ENCODE peak calls at places on chromosomes 6 and 20, in seven cellular contexts. P is heart left ventricle; H is A549; S is mucosa of descending colon; T is AG04449; I is H9; N is CD4-positive, alpha-beta T cell. C is an unnamed sample.

GRCh38 chr20:56454754-56455153 is 13.7 kb upstream of the RTF2 start:
- DNase-seq in P (no peak), H (no peak), S (no peak), T (no peak), I (no peak), N (no peak), C (no peak)

GRCh38 chr20:10611357-10611756 is 62.4 kb downstream of the JAG1 start:
- DNase-seq in P (peak), H (no peak), S (peak), T (no peak), I (peak), N (no peak), C (peak)

GRCh38 chr6:135451617-135452190 is 45.8 kb downstream of the AHI1 start:
- DNase-seq in P (no peak), H (no peak), S (no peak), T (no peak), I (no peak), N (no peak), C (no peak)

GRCh38 chr20:7362601-7363000 is 577.7 kb downstream of the HAO1 start:
- DNase-seq in P (no peak), H (no peak), S (no peak), T (no peak), I (no peak), N (no peak), C (no peak)

GRCh38 chr6:19327684-19328083 is 509.5 kb upstream of the ID4 start:
- DNase-seq in P (no peak), H (no peak), S (no peak), T (no peak), I (no peak), N (no peak), C (peak)

GRCh38 chr6:95847061-95847460 is 168.7 kb upstream of the FUT9 start:
- DNase-seq in P (no peak), H (no peak), S (no peak), T (no peak), I (no peak), N (no peak), C (no peak)

GRCh38 chr6:111846511-111847409 is 26.5 kb downstream of the FYN start:
- DNase-seq in P (peak), H (no peak), S (no peak), T (no peak), I (no peak), N (no peak), C (no peak)

GRCh38 chr6:133621751-133622150 is 267.2 kb upstream of the TCF21 start:
- DNase-seq in P (no peak), H (no peak), S (no peak), T (no peak), I (no peak), N (no peak), C (no peak)

GRCh38 chr6:4892785-4893485 is 110.9 kb downstream of the RPP40 start:
- DNase-seq in P (no peak), H (no peak), S (no peak), T (no peak), I (no peak), N (no peak), C (no peak)

GRCh38 chr6:159761135-159761872 is 541 bp upstream of the ACAT2 start:
- DNase-seq in P (peak), H (no peak), S (peak), T (no peak), I (peak), N (no peak), C (peak)

GRCh38 chr6:12813321-12813720 is 96.8 kb downstream of the PHACTR1 start:
- DNase-seq in P (no peak), H (no peak), S (no peak), T (no peak), I (no peak), N (no peak), C (no peak)

GRCh38 chr6:81909162-81909561 is 156.7 kb upstream of the TENT5A start:
- DNase-seq in P (no peak), H (no peak), S (no peak), T (no peak), I (no peak), N (no peak), C (no peak)

GRCh38 chr6:159929819-159930218 is 39.0 kb downstream of the MAS1 start:
- DNase-seq in P (no peak), H (no peak), S (peak), T (no peak), I (no peak), N (peak), C (no peak)

GRCh38 chr6:83884523-83884922 is 25.0 kb downstream of the CYB5R4 start:
- DNase-seq in P (no peak), H (peak), S (no peak), T (no peak), I (no peak), N (no peak), C (no peak)

GRCh38 chr20:50561379-50562078 is 51.3 kb downstream of the PTPN1 start:
- DNase-seq in P (no peak), H (peak), S (no peak), T (peak), I (no peak), N (no peak), C (no peak)

GRCh38 chr6:157107915-157108651 is 215.2 kb downstream of the TMEM242 start:
- DNase-seq in P (no peak), H (peak), S (no peak), T (peak), I (no peak), N (no peak), C (no peak)

GRCh38 chr6:129096651-129097290 is 213.8 kb downstream of the LAMA2 start:
- DNase-seq in P (no peak), H (no peak), S (no peak), T (no peak), I (no peak), N (no peak), C (no peak)

GRCh38 chr6:107827541-107827940 is 3.4 kb upstream of the SCML4 start:
- DNase-seq in P (no peak), H (no peak), S (no peak), T (no peak), I (no peak), N (no peak), C (no peak)

GRCh38 chr6:43579171-43579570 is 3.2 kb downstream of the POLH start:
- DNase-seq in P (no peak), H (no peak), S (no peak), T (no peak), I (no peak), N (no peak), C (no peak)

GRCh38 chr6:157188213-157188612 is 135.1 kb downstream of the TMEM242 start:
- DNase-seq in P (no peak), H (no peak), S (no peak), T (no peak), I (no peak), N (no peak), C (no peak)

DNA sequence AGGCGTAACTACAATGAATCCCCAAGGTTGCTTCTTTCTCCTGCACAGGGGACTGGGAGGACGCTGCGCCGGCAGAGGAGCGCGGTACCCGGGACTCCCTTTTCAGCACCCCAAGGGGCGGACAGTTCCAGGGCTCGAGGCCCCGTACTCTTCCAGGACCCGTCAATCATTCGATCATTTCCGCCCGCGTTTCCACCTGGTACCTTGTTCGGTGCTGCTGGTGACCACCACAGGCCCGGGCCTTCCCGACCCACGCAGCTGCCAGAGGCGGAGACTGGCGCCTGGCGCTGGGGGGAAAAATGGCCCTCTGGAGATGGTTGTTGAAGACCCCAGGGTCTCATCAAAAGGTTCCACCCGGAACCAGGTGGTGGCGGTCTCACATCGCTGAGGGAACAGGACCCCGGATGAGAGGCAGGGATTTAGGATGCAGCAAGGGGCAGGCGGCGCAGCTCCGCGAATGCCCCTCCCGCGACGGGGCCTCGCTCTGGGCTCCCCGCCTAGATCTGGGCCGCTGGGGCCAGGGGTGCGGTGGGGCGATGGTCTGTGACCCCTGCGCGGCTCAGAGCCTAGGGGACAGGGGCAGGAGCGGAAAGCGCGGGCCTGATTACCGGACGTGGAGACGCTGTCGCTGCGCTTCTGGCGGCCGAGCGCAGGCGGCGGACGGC is 744 bp downstream of the VSX1 start:
- DNase-seq in P (no peak), H (no peak), S (no peak), T (no peak), I (peak), N (no peak), C (peak)
- TF ChIP-seq CTCF in P (no peak), H (peak), S (no peak), T (no peak), I (peak), N (no peak), C (peak)

DNA sequence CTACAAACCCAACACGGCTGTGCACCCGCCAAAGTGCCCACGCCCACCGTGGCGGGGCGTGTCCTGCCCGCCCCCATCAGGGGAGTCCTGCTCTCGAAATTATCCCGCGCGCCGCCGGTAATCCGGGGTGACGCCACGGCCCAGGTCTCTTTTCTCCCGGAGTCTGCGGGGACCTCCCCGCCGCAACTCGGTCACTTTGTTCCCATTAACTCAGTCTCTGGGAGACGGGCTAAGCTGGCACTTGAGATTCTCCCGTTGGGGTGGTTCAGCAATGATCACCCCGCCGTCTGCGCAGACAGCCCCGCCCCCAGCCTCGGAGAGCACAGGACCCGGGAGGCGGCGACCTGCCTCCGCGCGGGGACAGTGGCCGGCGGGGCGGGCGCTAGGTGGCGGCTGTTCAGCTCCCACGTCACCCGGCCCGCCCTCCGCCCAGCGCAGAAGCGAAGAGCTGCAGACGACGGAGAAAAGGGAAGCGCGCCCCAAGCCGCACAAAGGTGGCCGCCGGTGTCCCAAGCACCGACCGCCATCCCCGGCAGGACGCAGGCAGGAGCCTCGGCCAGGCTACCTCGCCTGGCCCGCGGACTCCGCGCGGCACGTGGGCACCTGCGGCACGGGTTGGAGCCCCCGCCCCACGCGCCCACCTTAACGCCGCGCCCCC is 31.5 kb downstream of the SF3B5 start:
- DNase-seq in P (peak), H (peak), S (peak), T (no peak), I (peak), N (peak), C (peak)
- TF ChIP-seq CTCF in P (peak), H (peak), S (peak), T (peak), I (no peak), N (peak), C (no peak)

GRCh38 chr20:47784599-47785320 is 521 bp downstream of the SULF2 start:
- DNase-seq in P (peak), H (peak), S (peak), T (no peak), I (peak), N (no peak), C (peak)
- TF ChIP-seq CTCF in P (peak), H (no peak), S (no peak), T (peak), I (no peak), N (no peak), C (no peak)

DNA sequence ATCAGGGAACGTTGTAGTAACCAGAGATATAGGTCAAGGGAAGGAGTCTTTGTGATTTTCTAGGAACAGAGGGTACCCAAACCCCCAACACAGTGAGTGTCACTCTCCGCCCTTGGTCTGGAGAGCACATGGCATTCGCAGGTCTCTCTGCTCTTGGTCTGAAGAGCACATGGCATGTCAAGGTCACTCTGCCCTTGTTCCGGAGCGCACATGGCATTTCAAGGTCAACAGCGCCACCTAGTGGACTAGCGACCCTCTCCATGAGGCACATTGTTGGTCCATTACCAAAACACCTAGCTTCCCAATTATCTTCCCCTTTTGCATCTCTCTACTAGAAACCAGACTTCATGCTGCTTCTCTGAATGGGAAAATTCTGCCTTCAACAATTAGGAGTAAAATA is 260.0 kb downstream of the C6orf118 start:
- DNase-seq in P (no peak), H (no peak), S (no peak), T (no peak), I (peak), N (no peak), C (peak)
- TF ChIP-seq CTCF in P (peak), H (peak), S (no peak), T (peak), I (peak), N (no peak), C (peak)

GRCh38 chr6:161727063-161727462 is 453.2 kb upstream of the AGPAT4 start:
- DNase-seq in P (no peak), H (no peak), S (no peak), T (no peak), I (peak), N (no peak), C (no peak)

GRCh38 chr6:161722394-161722793 is 448.5 kb upstream of the AGPAT4 start:
- DNase-seq in P (no peak), H (no peak), S (no peak), T (no peak), I (no peak), N (no peak), C (no peak)

DNA sequence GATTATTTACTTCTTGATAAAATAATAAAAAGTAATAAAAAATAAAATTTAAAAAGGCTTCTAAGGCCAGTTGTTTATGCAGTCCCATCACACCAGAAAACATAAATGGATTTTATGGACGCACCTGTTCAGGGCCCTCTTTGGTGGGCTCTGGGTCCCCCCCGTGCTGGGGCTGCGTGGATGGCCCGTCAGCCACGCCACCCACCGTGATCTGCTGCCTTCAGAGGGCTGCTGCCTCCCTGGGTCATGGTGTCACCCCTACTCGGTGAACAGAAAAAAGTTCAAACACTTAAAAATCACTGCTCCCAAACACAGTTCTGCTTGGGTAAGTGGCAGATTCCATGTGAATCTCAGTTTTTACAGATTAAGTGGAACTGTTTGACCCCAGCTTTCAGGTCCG is 447.6 kb upstream of the AGPAT4 start:
- DNase-seq in P (no peak), H (no peak), S (no peak), T (no peak), I (no peak), N (no peak), C (no peak)
- TF ChIP-seq CTCF in P (no peak), H (no peak), S (no peak), T (no peak), I (no peak), N (no peak), C (no peak)

DNA sequence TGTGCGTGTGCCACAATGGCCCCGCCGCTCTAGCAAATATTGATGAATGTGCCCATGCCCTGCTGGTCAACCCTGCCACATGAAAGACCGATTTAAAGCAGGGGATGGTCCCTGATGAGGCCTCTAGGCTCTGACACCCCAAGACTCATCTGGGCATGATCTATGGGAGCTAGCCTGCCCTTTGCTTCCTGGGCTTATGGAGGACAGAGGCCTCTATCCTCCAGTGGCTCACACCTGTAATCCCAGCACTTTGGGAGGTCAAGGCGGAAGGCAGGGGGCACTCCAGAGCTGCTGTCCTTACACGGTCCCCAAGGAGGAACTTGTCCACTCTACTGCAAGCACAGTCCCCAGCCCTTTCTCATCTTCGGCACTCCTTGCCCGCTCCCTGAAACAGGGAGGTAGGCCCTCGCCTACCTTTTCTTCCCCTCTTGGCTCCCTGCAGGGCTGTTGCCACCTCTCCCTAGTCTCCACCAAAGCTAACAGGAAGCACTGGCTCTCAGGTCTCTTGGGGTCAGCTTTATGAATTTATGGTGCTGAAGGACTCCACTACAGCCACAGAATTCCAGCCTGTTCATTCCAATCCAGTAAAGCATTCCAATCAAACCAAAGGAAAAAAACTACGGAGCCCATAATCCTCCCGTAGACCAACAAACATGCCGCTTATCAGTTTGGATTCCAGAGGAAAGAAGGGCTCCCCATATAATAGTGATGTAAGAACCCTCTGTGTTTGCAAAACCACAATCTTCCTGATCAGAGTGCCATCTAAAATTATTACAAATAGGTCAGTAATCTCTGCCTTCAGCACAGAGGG is 48.7 kb upstream of the FOXQ1 start:
- DNase-seq in P (no peak), H (no peak), S (no peak), T (no peak), I (peak), N (no peak), C (no peak)
- TF ChIP-seq CTCF in P (no peak), H (no peak), S (no peak), T (no peak), I (peak), N (no peak), C (no peak)

DNA sequence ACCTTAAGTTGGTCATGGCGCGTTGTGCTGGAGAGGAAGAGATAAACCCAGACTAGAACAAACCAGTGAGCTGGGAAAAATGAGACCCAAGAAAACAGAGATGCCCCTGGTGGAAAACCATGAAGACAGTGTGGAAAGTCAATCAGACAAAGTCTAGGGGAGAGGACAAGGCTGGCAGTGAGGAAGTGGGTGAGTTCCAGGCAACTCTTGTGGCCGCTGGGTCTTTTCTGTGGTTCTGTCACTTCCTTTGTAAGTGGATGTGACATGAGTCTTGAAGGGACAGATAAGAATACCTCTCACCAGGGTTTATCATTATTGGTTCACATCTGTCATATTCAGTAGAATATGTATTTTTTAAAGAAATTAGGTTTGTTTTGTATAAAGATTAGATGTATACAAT is 738.4 kb downstream of the DHX35 start:
- DNase-seq in P (no peak), H (no peak), S (no peak), T (no peak), I (no peak), N (no peak), C (no peak)
- TF ChIP-seq CTCF in P (no peak), H (no peak), S (no peak), T (no peak), I (no peak), N (no peak), C (no peak)

DNA sequence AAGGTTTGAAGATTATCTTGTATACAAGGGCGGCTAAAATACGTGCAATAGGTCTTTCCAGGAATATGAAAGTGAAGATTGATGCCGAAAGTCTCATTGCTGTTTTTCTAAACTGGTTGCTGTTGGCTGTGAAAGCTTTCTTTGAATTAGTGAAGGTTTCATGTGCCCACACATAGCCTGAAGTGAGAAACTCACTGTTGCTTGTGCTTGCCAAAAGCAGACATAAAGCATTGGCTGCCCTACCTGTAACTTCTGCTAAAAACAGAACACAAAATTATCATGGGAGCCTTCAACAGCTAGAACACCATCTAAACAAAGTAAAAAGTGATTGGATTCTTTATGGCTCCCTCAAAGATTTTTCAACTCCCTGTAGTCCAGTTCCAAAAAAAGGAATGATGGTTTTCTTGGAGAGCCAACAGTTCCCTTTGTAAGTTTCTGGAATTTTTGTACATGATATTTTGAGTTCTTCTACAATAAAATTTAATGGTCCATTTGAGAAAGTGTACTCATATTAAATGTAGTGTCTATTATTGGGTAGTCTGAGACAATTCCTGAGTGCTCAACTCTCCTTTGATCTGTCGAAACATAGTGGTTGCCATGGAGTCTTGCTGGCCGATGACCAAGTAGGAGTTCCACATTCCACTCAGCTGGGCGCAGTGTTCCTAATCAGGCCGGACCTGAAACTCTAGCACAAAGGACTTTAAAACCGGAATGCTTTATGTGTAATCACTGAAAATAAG is 68.5 kb downstream of the PLEKHG1 start:
- DNase-seq in P (peak), H (peak), S (peak), T (no peak), I (no peak), N (no peak), C (peak)
- TF ChIP-seq CTCF in P (no peak), H (no peak), S (no peak), T (no peak), I (no peak), N (no peak), C (no peak)

C was measured in nephron progenitor cell.